ENCODE peak calls at places on chromosomes 12 and 14, in ten cellular contexts. A is NCI-H1105; N is brain microvascular endothelial cell; B is neuronal stem cell; R is HCT116; V is islet precursor cell; J is NCI-H748 treated with DMSO at 0.1 percent for 48 hours; H is iris pigment epithelial cell; X is activated CD4-positive, alpha-beta T cell treated with anti-CD3 and anti-CD28 coated beads, Interleukin-2, amount 10 ng/mL, durations not matched to agents 7 days and 5 days; I is cardiac muscle cell. Q is an unnamed sample.
A peak's percentile ranks its signal among the peaks of the same experiment; 100 is the strongest.

GRCh38 chr12:43805149-43805856 is 814 bp downstream of the TWF1 start:
- DNase-seq in A (peak; percentile 17), N (no peak), B (no peak), R (no peak), V (no peak), J (no peak), H (no peak), X (no peak), I (peak; percentile 3), Q (no peak)

GRCh38 chr12:131445184-131445974 is 265.5 kb upstream of the SFSWAP start:
- DNase-seq in A (no peak), N (no peak), B (no peak), R (no peak), V (peak; percentile 62), J (no peak), H (no peak), X (no peak), I (no peak), Q (no peak)

GRCh38 chr12:208813-209212 is 5.1 kb downstream of the SLC6A12 start:
- DNase-seq in A (no peak), N (no peak), B (no peak), R (no peak), V (no peak), J (no peak), H (no peak), X (no peak), I (no peak), Q (no peak)

GRCh38 chr12:78359530-78359929 is 505.0 kb upstream of the SYT1 start:
- DNase-seq in A (no peak), N (peak; percentile 16), B (no peak), R (no peak), V (peak; percentile 52), J (no peak), H (peak; percentile 36), X (no peak), I (peak; percentile 20), Q (no peak)

GRCh38 chr12:4160314-4161040 is 113.1 kb upstream of the CCND2 start:
- DNase-seq in A (no peak), N (no peak), B (no peak), R (no peak), V (peak; percentile 26), J (no peak), H (no peak), X (no peak), I (no peak), Q (no peak)

GRCh38 chr14:76267322-76268012 is 108.5 kb upstream of the ESRRB start:
- DNase-seq in A (peak; percentile 33), N (peak; percentile 19), B (no peak), R (no peak), V (no peak), J (peak; percentile 46), H (peak; percentile 41), X (peak; percentile 9), I (peak; percentile 78), Q (no peak)

GRCh38 chr14:92890830-92891598 is 31.9 kb upstream of the CHGA start:
- DNase-seq in A (peak; percentile 10), N (no peak), B (no peak), R (no peak), V (no peak), J (peak; percentile 98), H (no peak), X (no peak), I (no peak), Q (no peak)

GRCh38 chr14:32896979-32897723 is 41.5 kb upstream of the NPAS3 start:
- DNase-seq in A (no peak), N (peak; percentile 4), B (no peak), R (no peak), V (no peak), J (no peak), H (peak; percentile 28), X (no peak), I (peak; percentile 23), Q (no peak)

GRCh38 chr14:88164906-88165534 is 158.0 kb downstream of the KCNK10 start:
- DNase-seq in A (no peak), N (no peak), B (no peak), R (no peak), V (no peak), J (no peak), H (no peak), X (no peak), I (no peak), Q (no peak)

GRCh38 chr14:46259536-46259935 is 392.0 kb downstream of the RPL10L start:
- DNase-seq in A (no peak), N (no peak), B (peak; percentile 1), R (no peak), V (peak; percentile 75), J (no peak), H (no peak), X (no peak), I (no peak), Q (no peak)

GRCh38 chr12:75658826-75659823 is 147.7 kb upstream of the KRR1 start:
- DNase-seq in A (peak; percentile 57), N (peak; percentile 76), B (no peak), R (peak; percentile 85), V (peak; percentile 71), J (no peak), H (peak; percentile 83), X (peak; percentile 10), I (peak; percentile 80), Q (peak; percentile 79)

GRCh38 chr12:79388006-79388405 is 302.8 kb downstream of the PAWR start:
- DNase-seq in A (no peak), N (no peak), B (no peak), R (no peak), V (no peak), J (no peak), H (no peak), X (no peak), I (no peak), Q (no peak)

GRCh38 chr12:10310926-10311705 is 3.4 kb downstream of the KLRD1 start:
- DNase-seq in A (no peak), N (peak; percentile 16), B (no peak), R (no peak), V (no peak), J (no peak), H (peak; percentile 76), X (no peak), I (peak; percentile 6), Q (no peak)

GRCh38 chr12:109582636-109583035 is 9.0 kb downstream of the MVK start:
- DNase-seq in A (no peak), N (no peak), B (no peak), R (no peak), V (peak; percentile 80), J (no peak), H (no peak), X (no peak), I (no peak), Q (no peak)

GRCh38 chr12:123250471-123251383 is 17.5 kb downstream of the MTRFR start:
- DNase-seq in A (peak; percentile 68), N (no peak), B (no peak), R (peak; percentile 69), V (peak; percentile 87), J (peak; percentile 44), H (no peak), X (no peak), I (no peak), Q (peak; percentile 82)

GRCh38 chr14:23636317-23637211 is at the start of gene DHRS2:
- DNase-seq in A (no peak), N (no peak), B (no peak), R (peak; percentile 10), V (no peak), J (no peak), H (no peak), X (no peak), I (no peak), Q (no peak)

GRCh38 chr12:129300011-129300410 is 446.7 kb downstream of the GLT1D1 start:
- DNase-seq in A (no peak), N (no peak), B (no peak), R (no peak), V (no peak), J (no peak), H (no peak), X (no peak), I (no peak), Q (no peak)

GRCh38 chr12:99553461-99553860 is 94.1 kb upstream of the GARIN6 start:
- DNase-seq in A (no peak), N (no peak), B (no peak), R (no peak), V (no peak), J (no peak), H (no peak), X (no peak), I (no peak), Q (no peak)

GRCh38 chr12:126994599-126994998 is 1272.4 kb upstream of the TMEM132C start:
- DNase-seq in A (no peak), N (no peak), B (no peak), R (no peak), V (no peak), J (no peak), H (no peak), X (no peak), I (no peak), Q (no peak)

GRCh38 chr12:32331133-32331532 is 68.2 kb upstream of the FGD4 start:
- DNase-seq in A (no peak), N (no peak), B (no peak), R (no peak), V (no peak), J (no peak), H (peak; percentile 65), X (no peak), I (peak; percentile 15), Q (no peak)

GRCh38 chr14:91372680-91373495 is 44.7 kb downstream of the CCDC88C start:
- DNase-seq in A (peak; percentile 85), N (no peak), B (no peak), R (no peak), V (no peak), J (no peak), H (no peak), X (peak; percentile 56), I (no peak), Q (no peak)

GRCh38 chr14:97106166-97106565 is 309.0 kb downstream of the VRK1 start:
- DNase-seq in A (no peak), N (no peak), B (no peak), R (no peak), V (no peak), J (no peak), H (no peak), X (no peak), I (no peak), Q (no peak)

GRCh38 chr14:64465208-64465821 is at the start of gene AKAP5:
- DNase-seq in A (peak; percentile 88), N (no peak), B (peak; percentile 80), R (no peak), V (peak; percentile 93), J (peak; percentile 65), H (peak; percentile 18), X (peak; percentile 63), I (peak; percentile 45), Q (no peak)

GRCh38 chr12:76802060-76802459 is 38.1 kb downstream of the ZDHHC17 start:
- DNase-seq in A (no peak), N (no peak), B (no peak), R (no peak), V (no peak), J (no peak), H (no peak), X (no peak), I (no peak), Q (no peak)

GRCh38 chr14:95133282-95133681 is 24.0 kb downstream of the DICER1 start:
- DNase-seq in A (no peak), N (no peak), B (peak; percentile 65), R (no peak), V (no peak), J (no peak), H (peak; percentile 40), X (no peak), I (no peak), Q (no peak)